ENCODE peak calls at places on chromosomes 5 and 9, in ten cellular contexts. One of them, this sample, is unnamed.

GRCh38 chr9:109974143-109974917 is 194.3 kb downstream of the PALM2AKAP2 start:
- DNase-seq in spleen: peak; percentile 80
- DNase-seq in K562: no peak
- DNase-seq in prostate gland: no peak
- DNase-seq in transverse colon: peak; percentile 51
- DNase-seq in upper lobe of left lung: no peak
- DNase-seq in PC-9: no peak
- DNase-seq in heart left ventricle: peak; percentile 25
- DNase-seq in esophagus squamous epithelium: no peak
- DNase-seq in A549: no peak
- DNase-seq in this sample: no peak

GRCh38 chr9:124054671-124055212 is 43.2 kb downstream of the LHX2 start:
- DNase-seq in spleen: no peak
- DNase-seq in K562: peak; percentile 20
- DNase-seq in prostate gland: no peak
- DNase-seq in transverse colon: no peak
- DNase-seq in upper lobe of left lung: no peak
- DNase-seq in PC-9: peak; percentile 94
- DNase-seq in heart left ventricle: no peak
- DNase-seq in esophagus squamous epithelium: no peak
- DNase-seq in A549: peak; percentile 36
- DNase-seq in this sample: no peak

GRCh38 chr9:121393318-121393717 is 23.3 kb upstream of the STOM start:
- DNase-seq in spleen: no peak
- DNase-seq in K562: no peak
- DNase-seq in prostate gland: no peak
- DNase-seq in transverse colon: no peak
- DNase-seq in upper lobe of left lung: no peak
- DNase-seq in PC-9: no peak
- DNase-seq in heart left ventricle: no peak
- DNase-seq in esophagus squamous epithelium: no peak
- DNase-seq in A549: no peak
- DNase-seq in this sample: no peak

GRCh38 chr5:39742916-39743315 is 318.1 kb upstream of the DAB2 start:
- DNase-seq in spleen: no peak
- DNase-seq in K562: no peak
- DNase-seq in prostate gland: no peak
- DNase-seq in transverse colon: no peak
- DNase-seq in upper lobe of left lung: no peak
- DNase-seq in PC-9: no peak
- DNase-seq in heart left ventricle: no peak
- DNase-seq in esophagus squamous epithelium: no peak
- DNase-seq in A549: no peak
- DNase-seq in this sample: no peak

GRCh38 chr9:70438341-70438924 is 24.0 kb upstream of the KLF9 start:
- DNase-seq in spleen: no peak
- DNase-seq in K562: peak; percentile 15
- DNase-seq in prostate gland: peak; percentile 62
- DNase-seq in transverse colon: peak; percentile 85
- DNase-seq in upper lobe of left lung: no peak
- DNase-seq in PC-9: no peak
- DNase-seq in heart left ventricle: peak; percentile 62
- DNase-seq in esophagus squamous epithelium: no peak
- DNase-seq in A549: peak; percentile 77
- DNase-seq in this sample: peak; percentile 82

GRCh38 chr5:87298687-87299362 is 31.1 kb downstream of the RASA1 start:
- DNase-seq in spleen: no peak
- DNase-seq in K562: no peak
- DNase-seq in prostate gland: no peak
- DNase-seq in transverse colon: no peak
- DNase-seq in upper lobe of left lung: no peak
- DNase-seq in PC-9: no peak
- DNase-seq in heart left ventricle: no peak
- DNase-seq in esophagus squamous epithelium: no peak
- DNase-seq in A549: no peak
- DNase-seq in this sample: no peak

GRCh38 chr5:83003791-83004190 is 73.4 kb downstream of the TMEM167A start:
- DNase-seq in spleen: no peak
- DNase-seq in K562: no peak
- DNase-seq in prostate gland: no peak
- DNase-seq in transverse colon: no peak
- DNase-seq in upper lobe of left lung: no peak
- DNase-seq in PC-9: no peak
- DNase-seq in heart left ventricle: no peak
- DNase-seq in esophagus squamous epithelium: no peak
- DNase-seq in A549: no peak
- DNase-seq in this sample: no peak

GRCh38 chr5:143006511-143006910 is 236.3 kb downstream of the ARHGAP26 start:
- DNase-seq in spleen: no peak
- DNase-seq in K562: no peak
- DNase-seq in prostate gland: no peak
- DNase-seq in transverse colon: no peak
- DNase-seq in upper lobe of left lung: no peak
- DNase-seq in PC-9: no peak
- DNase-seq in heart left ventricle: no peak
- DNase-seq in esophagus squamous epithelium: no peak
- DNase-seq in A549: no peak
- DNase-seq in this sample: no peak

GRCh38 chr5:472076-472655 is 29.2 kb downstream of the EXOC3 start:
- DNase-seq in spleen: peak; percentile 91
- DNase-seq in K562: peak; percentile 61
- DNase-seq in prostate gland: no peak
- DNase-seq in transverse colon: peak; percentile 26
- DNase-seq in upper lobe of left lung: peak; percentile 89
- DNase-seq in PC-9: no peak
- DNase-seq in heart left ventricle: peak; percentile 29
- DNase-seq in esophagus squamous epithelium: no peak
- DNase-seq in A549: no peak
- DNase-seq in this sample: peak; percentile 83

GRCh38 chr5:178940569-178941360 is at the start of gene ZNF454:
- DNase-seq in spleen: peak; percentile 87
- DNase-seq in K562: no peak
- DNase-seq in prostate gland: peak; percentile 95
- DNase-seq in transverse colon: peak; percentile 82
- DNase-seq in upper lobe of left lung: peak; percentile 94
- DNase-seq in PC-9: no peak
- DNase-seq in heart left ventricle: peak; percentile 95
- DNase-seq in esophagus squamous epithelium: peak; percentile 2
- DNase-seq in A549: no peak
- DNase-seq in this sample: peak; percentile 97

GRCh38 chr5:71601222-71602026 is 14.3 kb downstream of the MCCC2 start:
- DNase-seq in spleen: no peak
- DNase-seq in K562: peak; percentile 76
- DNase-seq in prostate gland: peak; percentile 60
- DNase-seq in transverse colon: peak; percentile 50
- DNase-seq in upper lobe of left lung: no peak
- DNase-seq in PC-9: peak; percentile 97
- DNase-seq in heart left ventricle: peak; percentile 69
- DNase-seq in esophagus squamous epithelium: no peak
- DNase-seq in A549: peak; percentile 80
- DNase-seq in this sample: no peak

GRCh38 chr9:129126789-129127618 is 15.8 kb downstream of the PTPA start:
- DNase-seq in spleen: no peak
- DNase-seq in K562: no peak
- DNase-seq in prostate gland: no peak
- DNase-seq in transverse colon: no peak
- DNase-seq in upper lobe of left lung: no peak
- DNase-seq in PC-9: no peak
- DNase-seq in heart left ventricle: no peak
- DNase-seq in esophagus squamous epithelium: no peak
- DNase-seq in A549: no peak
- DNase-seq in this sample: no peak

GRCh38 chr9:22147818-22148573 is 138.9 kb upstream of the CDKN2B start:
- DNase-seq in spleen: no peak
- DNase-seq in K562: no peak
- DNase-seq in prostate gland: no peak
- DNase-seq in transverse colon: no peak
- DNase-seq in upper lobe of left lung: no peak
- DNase-seq in PC-9: no peak
- DNase-seq in heart left ventricle: no peak
- DNase-seq in esophagus squamous epithelium: no peak
- DNase-seq in A549: peak; percentile 90
- DNase-seq in this sample: no peak

GRCh38 chr9:37262410-37262809 is 142.0 kb downstream of the ZCCHC7 start:
- DNase-seq in spleen: no peak
- DNase-seq in K562: no peak
- DNase-seq in prostate gland: no peak
- DNase-seq in transverse colon: no peak
- DNase-seq in upper lobe of left lung: no peak
- DNase-seq in PC-9: no peak
- DNase-seq in heart left ventricle: no peak
- DNase-seq in esophagus squamous epithelium: no peak
- DNase-seq in A549: peak; percentile 47
- DNase-seq in this sample: no peak

GRCh38 chr5:58456486-58456885 is 3.4 kb downstream of the PLK2 start:
- DNase-seq in spleen: no peak
- DNase-seq in K562: no peak
- DNase-seq in prostate gland: no peak
- DNase-seq in transverse colon: no peak
- DNase-seq in upper lobe of left lung: no peak
- DNase-seq in PC-9: no peak
- DNase-seq in heart left ventricle: no peak
- DNase-seq in esophagus squamous epithelium: no peak
- DNase-seq in A549: no peak
- DNase-seq in this sample: no peak

GRCh38 chr5:31719988-31720387 is 81.1 kb downstream of the PDZD2 start:
- DNase-seq in spleen: no peak
- DNase-seq in K562: no peak
- DNase-seq in prostate gland: no peak
- DNase-seq in transverse colon: no peak
- DNase-seq in upper lobe of left lung: no peak
- DNase-seq in PC-9: no peak
- DNase-seq in heart left ventricle: no peak
- DNase-seq in esophagus squamous epithelium: no peak
- DNase-seq in A549: peak; percentile 14
- DNase-seq in this sample: no peak

GRCh38 chr9:73176450-73176875 is 24.8 kb downstream of the ANXA1 start:
- DNase-seq in spleen: no peak
- DNase-seq in K562: no peak
- DNase-seq in prostate gland: no peak
- DNase-seq in transverse colon: no peak
- DNase-seq in upper lobe of left lung: no peak
- DNase-seq in PC-9: peak; percentile 82
- DNase-seq in heart left ventricle: no peak
- DNase-seq in esophagus squamous epithelium: no peak
- DNase-seq in A549: peak; percentile 89
- DNase-seq in this sample: peak; percentile 68

GRCh38 chr5:10291736-10292135 is 16.0 kb downstream of the CMBL start:
- DNase-seq in spleen: peak; percentile 4
- DNase-seq in K562: no peak
- DNase-seq in prostate gland: no peak
- DNase-seq in transverse colon: no peak
- DNase-seq in upper lobe of left lung: no peak
- DNase-seq in PC-9: no peak
- DNase-seq in heart left ventricle: no peak
- DNase-seq in esophagus squamous epithelium: no peak
- DNase-seq in A549: no peak
- DNase-seq in this sample: no peak

GRCh38 chr5:10289991-10290390 is 17.7 kb downstream of the CMBL start:
- DNase-seq in spleen: peak; percentile 38
- DNase-seq in K562: no peak
- DNase-seq in prostate gland: no peak
- DNase-seq in transverse colon: no peak
- DNase-seq in upper lobe of left lung: no peak
- DNase-seq in PC-9: no peak
- DNase-seq in heart left ventricle: no peak
- DNase-seq in esophagus squamous epithelium: no peak
- DNase-seq in A549: no peak
- DNase-seq in this sample: no peak

GRCh38 chr5:10286552-10287227 is 21.0 kb downstream of the CMBL start:
- DNase-seq in spleen: no peak
- DNase-seq in K562: no peak
- DNase-seq in prostate gland: no peak
- DNase-seq in transverse colon: no peak
- DNase-seq in upper lobe of left lung: no peak
- DNase-seq in PC-9: peak; percentile 21
- DNase-seq in heart left ventricle: no peak
- DNase-seq in esophagus squamous epithelium: no peak
- DNase-seq in A549: no peak
- DNase-seq in this sample: no peak

GRCh38 chr5:10288600-10289213 is 19.0 kb downstream of the CMBL start:
- DNase-seq in spleen: peak; percentile 85
- DNase-seq in K562: no peak
- DNase-seq in prostate gland: peak; percentile 71
- DNase-seq in transverse colon: peak; percentile 95
- DNase-seq in upper lobe of left lung: peak; percentile 68
- DNase-seq in PC-9: peak; percentile 95
- DNase-seq in heart left ventricle: peak; percentile 55
- DNase-seq in esophagus squamous epithelium: no peak
- DNase-seq in A549: no peak
- DNase-seq in this sample: peak; percentile 96

GRCh38 chr5:10289353-10289752 is 18.3 kb downstream of the CMBL start:
- DNase-seq in spleen: no peak
- DNase-seq in K562: no peak
- DNase-seq in prostate gland: peak; percentile 13
- DNase-seq in transverse colon: peak; percentile 78
- DNase-seq in upper lobe of left lung: no peak
- DNase-seq in PC-9: peak; percentile 57
- DNase-seq in heart left ventricle: peak; percentile 29
- DNase-seq in esophagus squamous epithelium: no peak
- DNase-seq in A549: no peak
- DNase-seq in this sample: no peak
- TF ChIP-seq CTCF in spleen: no peak
- TF ChIP-seq CTCF in K562: no peak
- TF ChIP-seq CTCF in prostate gland: peak; percentile 20
- TF ChIP-seq CTCF in transverse colon: no peak
- TF ChIP-seq CTCF in upper lobe of left lung: peak; percentile 9
- TF ChIP-seq CTCF in PC-9: no peak
- TF ChIP-seq CTCF in heart left ventricle: no peak
- TF ChIP-seq CTCF in esophagus squamous epithelium: no peak
- TF ChIP-seq CTCF in A549: no peak
- TF ChIP-seq CTCF in this sample: peak; percentile 12

GRCh38 chr5:17225551-17225950 is 8.1 kb downstream of the BASP1 start:
- DNase-seq in spleen: no peak
- DNase-seq in K562: no peak
- DNase-seq in prostate gland: no peak
- DNase-seq in transverse colon: no peak
- DNase-seq in upper lobe of left lung: no peak
- DNase-seq in PC-9: no peak
- DNase-seq in heart left ventricle: no peak
- DNase-seq in esophagus squamous epithelium: no peak
- DNase-seq in A549: no peak
- DNase-seq in this sample: no peak
- H3K4me1 ChIP-seq in spleen: peaks cover 5% of the 10 kb centered on the region
- H3K4me1 ChIP-seq in K562: no peaks in the 10 kb centered on the region
- H3K4me1 ChIP-seq in prostate gland: peaks cover under 1% of the 10 kb centered on the region
- H3K4me1 ChIP-seq in transverse colon: no peaks in the 10 kb centered on the region
- H3K4me1 ChIP-seq in upper lobe of left lung: no peaks in the 10 kb centered on the region
- H3K4me1 ChIP-seq in PC-9: no peaks in the 10 kb centered on the region
- H3K4me1 ChIP-seq in heart left ventricle: no peaks in the 10 kb centered on the region
- H3K4me1 ChIP-seq in esophagus squamous epithelium: peaks cover 15% of the 10 kb centered on the region
- H3K4me1 ChIP-seq in A549: peaks cover 97% of the 10 kb centered on the region
- H3K4me1 ChIP-seq in this sample: no peaks in the 10 kb centered on the region

GRCh38 chr5:133712562-133712961 is 100.2 kb upstream of the FSTL4 start:
- DNase-seq in spleen: peak; percentile 45
- DNase-seq in K562: no peak
- DNase-seq in prostate gland: no peak
- DNase-seq in transverse colon: no peak
- DNase-seq in upper lobe of left lung: no peak
- DNase-seq in PC-9: no peak
- DNase-seq in heart left ventricle: no peak
- DNase-seq in esophagus squamous epithelium: no peak
- DNase-seq in A549: no peak
- DNase-seq in this sample: no peak
- H3K27ac ChIP-seq in spleen: no peak overlapping the region
- H3K27ac ChIP-seq in K562: no peak overlapping the region
- H3K27ac ChIP-seq in prostate gland: no peak overlapping the region
- H3K27ac ChIP-seq in transverse colon: no peak overlapping the region
- H3K27ac ChIP-seq in upper lobe of left lung: no peak overlapping the region
- H3K27ac ChIP-seq in PC-9: no peak overlapping the region
- H3K27ac ChIP-seq in heart left ventricle: no peak overlapping the region
- H3K27ac ChIP-seq in esophagus squamous epithelium: no peak overlapping the region
- H3K27ac ChIP-seq in A549: no peak overlapping the region
- H3K27ac ChIP-seq in this sample: no peak overlapping the region

GRCh38 chr5:4511996-4512656 is 628.0 kb upstream of the ADAMTS16 start:
- DNase-seq in spleen: no peak
- DNase-seq in K562: no peak
- DNase-seq in prostate gland: peak; percentile 52
- DNase-seq in transverse colon: no peak
- DNase-seq in upper lobe of left lung: peak; percentile 84
- DNase-seq in PC-9: no peak
- DNase-seq in heart left ventricle: peak; percentile 25
- DNase-seq in esophagus squamous epithelium: no peak
- DNase-seq in A549: peak; percentile 18
- DNase-seq in this sample: peak; percentile 88
- TF ChIP-seq CTCF in spleen: no peak
- TF ChIP-seq CTCF in K562: peak; percentile 12
- TF ChIP-seq CTCF in prostate gland: peak; percentile 72
- TF ChIP-seq CTCF in transverse colon: no peak
- TF ChIP-seq CTCF in upper lobe of left lung: peak; percentile 70
- TF ChIP-seq CTCF in PC-9: peak; percentile 40
- TF ChIP-seq CTCF in heart left ventricle: peak; percentile 54
- TF ChIP-seq CTCF in esophagus squamous epithelium: no peak
- TF ChIP-seq CTCF in A549: peak; percentile 8
- TF ChIP-seq CTCF in this sample: peak; percentile 50